ENCODE peak calls at places on chromosome 5, in five cellular contexts. One of them, this sample, is unnamed.
A peak's percentile ranks its signal among the peaks of the same experiment; 100 is the strongest.

GRCh38 chr5:132293992-132294727 is at the start of gene SLC22A4:
- DNase-seq in fibroblast of the aortic adventitia: peak; percentile 85
- DNase-seq in upper lobe of right lung: peak; percentile 96
- DNase-seq in HTR-8/SVneo: peak; percentile 93
- DNase-seq in fibroblast of lung: peak; percentile 94
- DNase-seq in this sample: peak; percentile 89

GRCh38 chr5:59789197-59789596 is 104.3 kb downstream of the PDE4D start:
- DNase-seq in upper lobe of right lung: no peak
- DNase-seq in fibroblast of lung: peak; percentile 38
- DNase-seq in fibroblast of the aortic adventitia: no peak
- DNase-seq in HTR-8/SVneo: no peak
- DNase-seq in this sample: peak; percentile 34

GRCh38 chr5:82353522-82353921 is 75.4 kb upstream of the RPS23 start:
- DNase-seq in fibroblast of the aortic adventitia: no peak
- DNase-seq in upper lobe of right lung: no peak
- DNase-seq in fibroblast of lung: no peak
- DNase-seq in HTR-8/SVneo: no peak
- DNase-seq in this sample: no peak

GRCh38 chr5:139856694-139857093 is 61.1 kb downstream of the PSD2 start:
- DNase-seq in fibroblast of the aortic adventitia: no peak
- DNase-seq in fibroblast of lung: no peak
- DNase-seq in upper lobe of right lung: no peak
- DNase-seq in HTR-8/SVneo: no peak
- DNase-seq in this sample: no peak

GRCh38 chr5:117681855-117682254 is 1107.2 kb upstream of the SEMA6A start:
- DNase-seq in fibroblast of lung: peak; percentile 1
- DNase-seq in fibroblast of the aortic adventitia: no peak
- DNase-seq in HTR-8/SVneo: no peak
- DNase-seq in upper lobe of right lung: no peak
- DNase-seq in this sample: no peak

GRCh38 chr5:170783498-170784247 is at the start of gene GABRP:
- DNase-seq in upper lobe of right lung: no peak
- DNase-seq in fibroblast of lung: no peak
- DNase-seq in fibroblast of the aortic adventitia: no peak
- DNase-seq in HTR-8/SVneo: no peak
- DNase-seq in this sample: no peak

GRCh38 chr5:138829341-138829740 is 45.8 kb downstream of the LRRTM2 start:
- DNase-seq in fibroblast of the aortic adventitia: peak; percentile 26
- DNase-seq in upper lobe of right lung: no peak
- DNase-seq in fibroblast of lung: peak; percentile 23
- DNase-seq in HTR-8/SVneo: no peak
- DNase-seq in this sample: no peak

GRCh38 chr5:112253478-112254250 is 165.4 kb downstream of the EPB41L4A start:
- DNase-seq in fibroblast of lung: peak; percentile 47
- DNase-seq in HTR-8/SVneo: no peak
- DNase-seq in upper lobe of right lung: no peak
- DNase-seq in fibroblast of the aortic adventitia: peak; percentile 59
- DNase-seq in this sample: peak; percentile 29

GRCh38 chr5:63293317-63293716 is 668.9 kb downstream of the HTR1A start:
- DNase-seq in fibroblast of lung: no peak
- DNase-seq in fibroblast of the aortic adventitia: no peak
- DNase-seq in HTR-8/SVneo: no peak
- DNase-seq in upper lobe of right lung: no peak
- DNase-seq in this sample: no peak

GRCh38 chr5:127536687-127537086 is 19.2 kb downstream of the PRRC1 start:
- DNase-seq in fibroblast of lung: no peak
- DNase-seq in fibroblast of the aortic adventitia: peak; percentile 35
- DNase-seq in upper lobe of right lung: no peak
- DNase-seq in HTR-8/SVneo: no peak
- DNase-seq in this sample: peak; percentile 6

GRCh38 chr5:111673896-111674626 is 82.9 kb downstream of the NREP start:
- DNase-seq in HTR-8/SVneo: no peak
- DNase-seq in fibroblast of the aortic adventitia: peak; percentile 25
- DNase-seq in upper lobe of right lung: no peak
- DNase-seq in fibroblast of lung: peak; percentile 11
- DNase-seq in this sample: no peak

GRCh38 chr5:66538531-66538930 is 57.7 kb upstream of the MAST4 start:
- DNase-seq in fibroblast of lung: peak; percentile 57
- DNase-seq in upper lobe of right lung: no peak
- DNase-seq in HTR-8/SVneo: no peak
- DNase-seq in fibroblast of the aortic adventitia: no peak
- DNase-seq in this sample: peak; percentile 33

GRCh38 chr5:78787763-78788162 is 139.2 kb upstream of the LHFPL2 start:
- DNase-seq in fibroblast of lung: no peak
- DNase-seq in HTR-8/SVneo: no peak
- DNase-seq in fibroblast of the aortic adventitia: peak; percentile 67
- DNase-seq in upper lobe of right lung: no peak
- DNase-seq in this sample: no peak

GRCh38 chr5:50958852-50959457 is 292.5 kb downstream of the PARP8 start:
- DNase-seq in fibroblast of lung: peak; percentile 19
- DNase-seq in fibroblast of the aortic adventitia: peak; percentile 56
- DNase-seq in HTR-8/SVneo: no peak
- DNase-seq in upper lobe of right lung: no peak
- DNase-seq in this sample: peak; percentile 5

GRCh38 chr5:124341066-124341943 is 405.1 kb downstream of the ZNF608 start:
- DNase-seq in upper lobe of right lung: no peak
- DNase-seq in fibroblast of lung: no peak
- DNase-seq in HTR-8/SVneo: no peak
- DNase-seq in fibroblast of the aortic adventitia: no peak
- DNase-seq in this sample: no peak

GRCh38 chr5:149452665-149453617 is 73.8 kb upstream of the IL17B start:
- DNase-seq in fibroblast of the aortic adventitia: peak; percentile 92
- DNase-seq in upper lobe of right lung: no peak
- DNase-seq in HTR-8/SVneo: peak; percentile 85
- DNase-seq in fibroblast of lung: peak; percentile 98
- DNase-seq in this sample: peak; percentile 97

GRCh38 chr5:14421851-14422250 is 159.7 kb upstream of the OTULINL start:
- DNase-seq in HTR-8/SVneo: no peak
- DNase-seq in fibroblast of lung: no peak
- DNase-seq in upper lobe of right lung: no peak
- DNase-seq in fibroblast of the aortic adventitia: no peak
- DNase-seq in this sample: no peak

GRCh38 chr5:126877011-126877410 is 100.1 kb downstream of the LMNB1 start:
- DNase-seq in HTR-8/SVneo: no peak
- DNase-seq in upper lobe of right lung: no peak
- DNase-seq in fibroblast of the aortic adventitia: no peak
- DNase-seq in fibroblast of lung: no peak
- DNase-seq in this sample: no peak

GRCh38 chr5:1513326-1514026 is 10.3 kb downstream of the LPCAT1 start:
- DNase-seq in HTR-8/SVneo: no peak
- DNase-seq in upper lobe of right lung: peak; percentile 55
- DNase-seq in fibroblast of the aortic adventitia: no peak
- DNase-seq in fibroblast of lung: no peak
- DNase-seq in this sample: no peak

GRCh38 chr5:110751902-110752762 is 13.3 kb downstream of the SLC25A46 start:
- DNase-seq in HTR-8/SVneo: no peak
- DNase-seq in fibroblast of the aortic adventitia: no peak
- DNase-seq in upper lobe of right lung: no peak
- DNase-seq in fibroblast of lung: peak; percentile 69
- DNase-seq in this sample: peak; percentile 68

GRCh38 chr5:60685028-60685427 is 14.9 kb downstream of the DEPDC1B start:
- DNase-seq in HTR-8/SVneo: no peak
- DNase-seq in upper lobe of right lung: no peak
- DNase-seq in fibroblast of the aortic adventitia: no peak
- DNase-seq in fibroblast of lung: no peak
- DNase-seq in this sample: no peak

GRCh38 chr5:93054424-93055165 is 526.4 kb downstream of the NR2F1-AS1 start:
- DNase-seq in HTR-8/SVneo: no peak
- DNase-seq in fibroblast of the aortic adventitia: peak; percentile 47
- DNase-seq in upper lobe of right lung: no peak
- DNase-seq in fibroblast of lung: no peak
- DNase-seq in this sample: no peak

GRCh38 chr5:168007286-168007685 is 284.2 kb upstream of the WWC1 start:
- DNase-seq in HTR-8/SVneo: no peak
- DNase-seq in fibroblast of the aortic adventitia: no peak
- DNase-seq in upper lobe of right lung: no peak
- DNase-seq in fibroblast of lung: no peak
- DNase-seq in this sample: no peak

GRCh38 chr5:146188358-146188757 is 5.9 kb upstream of the LARS1 start:
- DNase-seq in fibroblast of the aortic adventitia: peak; percentile 7
- DNase-seq in upper lobe of right lung: no peak
- DNase-seq in fibroblast of lung: peak; percentile 80
- DNase-seq in HTR-8/SVneo: no peak
- DNase-seq in this sample: peak; percentile 66

GRCh38 chr5:149240354-149240998 is 31.2 kb upstream of the AFAP1L1 start:
- DNase-seq in HTR-8/SVneo: no peak
- DNase-seq in fibroblast of the aortic adventitia: no peak
- DNase-seq in upper lobe of right lung: peak; percentile 68
- DNase-seq in fibroblast of lung: no peak
- DNase-seq in this sample: no peak

GRCh38 chr5:159263569-159263905 is 447 bp downstream of the UBLCP1 start:
- DNase-seq in fibroblast of the aortic adventitia: no peak
- DNase-seq in HTR-8/SVneo: no peak
- DNase-seq in fibroblast of lung: no peak
- DNase-seq in upper lobe of right lung: no peak
- DNase-seq in this sample: peak; percentile 5

GRCh38 chr5:150513375-150514309 is 5.7 kb downstream of the NDST1 start:
- DNase-seq in upper lobe of right lung: no peak
- DNase-seq in fibroblast of lung: peak; percentile 50
- DNase-seq in HTR-8/SVneo: no peak
- DNase-seq in fibroblast of the aortic adventitia: no peak
- DNase-seq in this sample: no peak

GRCh38 chr5:132298305-132298704 is 4.1 kb downstream of the SLC22A4 start:
- DNase-seq in fibroblast of the aortic adventitia: peak; percentile 37
- DNase-seq in fibroblast of lung: no peak
- DNase-seq in HTR-8/SVneo: no peak
- DNase-seq in upper lobe of right lung: no peak
- DNase-seq in this sample: no peak

GRCh38 chr5:171309276-171309525 is 153 bp downstream of the TLX3 start:
- DNase-seq in fibroblast of lung: no peak
- DNase-seq in HTR-8/SVneo: no peak
- DNase-seq in fibroblast of the aortic adventitia: no peak
- DNase-seq in upper lobe of right lung: peak; percentile 51
- DNase-seq in this sample: no peak

GRCh38 chr5:139710370-139711066 is 62.4 kb downstream of the CXXC5 start:
- DNase-seq in HTR-8/SVneo: peak; percentile 33
- DNase-seq in upper lobe of right lung: peak; percentile 73
- DNase-seq in fibroblast of lung: peak; percentile 62
- DNase-seq in fibroblast of the aortic adventitia: peak; percentile 33
- DNase-seq in this sample: peak; percentile 37

GRCh38 chr5:36279054-36279698 is 22.5 kb downstream of the RANBP3L start:
- DNase-seq in upper lobe of right lung: no peak
- DNase-seq in HTR-8/SVneo: no peak
- DNase-seq in fibroblast of the aortic adventitia: peak; percentile 47
- DNase-seq in fibroblast of lung: peak; percentile 45
- DNase-seq in this sample: peak; percentile 35

GRCh38 chr5:34717426-34718327 is 61.5 kb downstream of the RAI14 start:
- DNase-seq in HTR-8/SVneo: peak; percentile 95
- DNase-seq in upper lobe of right lung: no peak
- DNase-seq in fibroblast of lung: peak; percentile 100
- DNase-seq in fibroblast of the aortic adventitia: peak; percentile 90
- DNase-seq in this sample: peak; percentile 100

GRCh38 chr5:71939452-71939932 is 167.8 kb upstream of the MAP1B start:
- DNase-seq in fibroblast of lung: no peak
- DNase-seq in upper lobe of right lung: no peak
- DNase-seq in HTR-8/SVneo: no peak
- DNase-seq in fibroblast of the aortic adventitia: no peak
- DNase-seq in this sample: no peak

GRCh38 chr5:172958268-172959046 is 767 bp upstream of the RPL26L1 start:
- DNase-seq in upper lobe of right lung: peak; percentile 88
- DNase-seq in fibroblast of lung: peak; percentile 57
- DNase-seq in HTR-8/SVneo: no peak
- DNase-seq in fibroblast of the aortic adventitia: peak; percentile 52
- DNase-seq in this sample: no peak

GRCh38 chr5:61346511-61346910 is 14.5 kb downstream of the ZSWIM6 start:
- DNase-seq in fibroblast of the aortic adventitia: no peak
- DNase-seq in fibroblast of lung: no peak
- DNase-seq in upper lobe of right lung: no peak
- DNase-seq in HTR-8/SVneo: no peak
- DNase-seq in this sample: no peak

GRCh38 chr5:109865636-109866035 is 175.9 kb downstream of the MAN2A1 start:
- DNase-seq in upper lobe of right lung: no peak
- DNase-seq in fibroblast of lung: peak; percentile 100
- DNase-seq in fibroblast of the aortic adventitia: peak; percentile 93
- DNase-seq in HTR-8/SVneo: peak; percentile 24
- DNase-seq in this sample: peak; percentile 100

This sample was measured in astrocyte.